ENCODE peak calls at places on chromosomes 16 and 17, in five cellular contexts. K is naive thymus-derived CD8-positive, alpha-beta T cell; W is neuronal stem cell; Z is activated CD4-positive, CD25-positive, alpha-beta regulatory T cell; Y is NCI-H2081. N is an unnamed sample.

GRCh38 chr17:58191259-58191896 is 1.1 kb upstream of the EPX start:
- DNase-seq in Z (no peak), K (no peak), W (no peak), Y (no peak), N (no peak)

GRCh38 chr17:78127888-78128615 is 503 bp downstream of the TMC6 start:
- DNase-seq in Y (peak; percentile 30), Z (no peak), W (no peak), K (no peak), N (peak; percentile 59)

GRCh38 chr17:44278006-44278405 is 10.1 kb upstream of the SLC4A1 start:
- DNase-seq in K (no peak), Y (no peak), W (no peak), Z (no peak), N (no peak)

GRCh38 chr17:40548982-40549680 is 16.1 kb downstream of the CCR7 start:
- DNase-seq in Z (no peak), W (no peak), Y (no peak), K (no peak), N (no peak)

GRCh38 chr17:3735515-3735914 is 11.8 kb downstream of the HASPIN start:
- DNase-seq in W (no peak), K (no peak), Z (no peak), Y (no peak), N (no peak)

GRCh38 chr16:3542153-3542550 is 35.1 kb downstream of the NLRC3 start:
- DNase-seq in W (no peak), Y (no peak), Z (no peak), K (no peak), N (no peak)

GRCh38 chr17:73101031-73101430 is 8.5 kb upstream of the SLC39A11 start:
- DNase-seq in K (no peak), Y (no peak), Z (no peak), W (no peak), N (no peak)

GRCh38 chr16:35391328-35391727 is 1931.9 kb downstream of the TP53TG3F start:
- DNase-seq in W (no peak), Z (no peak), Y (peak; percentile 72), K (no peak), N (peak; percentile 3)

GRCh38 chr16:569445-570254 is at the start of gene PIGQ:
- DNase-seq in Z (peak; percentile 51), K (peak; percentile 59), W (peak; percentile 74), Y (peak; percentile 55), N (peak; percentile 85)

GRCh38 chr16:72191551-72191950 is 19.6 kb upstream of the PMFBP1 start:
- DNase-seq in K (no peak), Z (no peak), W (no peak), Y (no peak), N (no peak)

GRCh38 chr17:44385287-44386181 is 3.9 kb downstream of the ITGA2B start:
- DNase-seq in Z (peak; percentile 55), Y (peak; percentile 79), K (peak; percentile 78), W (peak; percentile 80), N (peak; percentile 98)

GRCh38 chr17:65589321-65589720 is 27.9 kb upstream of the AXIN2 start:
- DNase-seq in W (no peak), Z (no peak), K (no peak), Y (no peak), N (no peak)

GRCh38 chr17:50259484-50260324 is 14.6 kb upstream of the TMEM92 start:
- DNase-seq in K (no peak), Y (no peak), Z (no peak), W (no peak), N (no peak)

GRCh38 chr17:63961355-63962207 is 11.1 kb downstream of the SCN4A start:
- DNase-seq in K (no peak), W (peak; percentile 97), Z (no peak), Y (no peak), N (peak; percentile 82)

GRCh38 chr17:60087882-60088669 is 9.4 kb upstream of the HEATR6 start:
- DNase-seq in K (no peak), Y (peak; percentile 11), Z (no peak), W (no peak), N (peak; percentile 40)

GRCh38 chr16:53780051-53780450 is 76.1 kb downstream of the FTO start:
- DNase-seq in Z (no peak), Y (no peak), W (no peak), K (no peak), N (no peak)

GRCh38 chr17:69093995-69094394 is 33.3 kb upstream of the ABCA9 start:
- DNase-seq in K (no peak), W (no peak), Y (no peak), Z (no peak), N (no peak)

GRCh38 chr17:50087246-50087911 is 7.8 kb upstream of the PDK2 start:
- DNase-seq in K (peak; percentile 74), Z (peak; percentile 52), W (peak; percentile 68), Y (peak; percentile 58), N (peak; percentile 50)

GRCh38 chr17:46763416-46763815 is 55.1 kb downstream of the WNT3 start:
- DNase-seq in Z (no peak), W (no peak), Y (no peak), K (no peak), N (no peak)

GRCh38 chr17:75237100-75238014 is 24.0 kb downstream of the GGA3 start:
- DNase-seq in Y (no peak), W (no peak), K (no peak), Z (no peak), N (no peak)

GRCh38 chr16:85573696-85574641 is 39.2 kb upstream of the GSE1 start:
- DNase-seq in Y (peak; percentile 35), Z (no peak), W (no peak), K (no peak), N (peak; percentile 82)

GRCh38 chr17:67602974-67603373 is 114.8 kb upstream of the NOL11 start:
- DNase-seq in K (peak; percentile 61), Z (no peak), Y (peak; percentile 79), W (peak; percentile 27), N (peak; percentile 36)

GRCh38 chr17:50347087-50347893 is 1.4 kb downstream of the XYLT2 start:
- DNase-seq in Z (no peak), K (no peak), W (no peak), Y (no peak), N (no peak)

GRCh38 chr16:19130852-19131808 is 17.4 kb downstream of the ITPRIPL2 start:
- DNase-seq in Z (no peak), K (no peak), W (no peak), Y (no peak), N (no peak)

GRCh38 chr16:17397499-17397891 is 73.3 kb downstream of the XYLT1 start:
- DNase-seq in W (no peak), K (no peak), Y (peak; percentile 1), Z (no peak), N (no peak)

GRCh38 chr16:58882292-58882691 is 148.2 kb upstream of the GOT2 start:
- DNase-seq in Z (no peak), Y (no peak), W (no peak), K (no peak), N (no peak)

GRCh38 chr16:23362460-23363317 is 60.6 kb downstream of the SCNN1B start:
- DNase-seq in W (no peak), Z (no peak), Y (peak; percentile 82), K (no peak), N (no peak)

GRCh38 chr17:61756561-61756960 is 106.8 kb downstream of the BRIP1 start:
- DNase-seq in Z (no peak), W (no peak), Y (no peak), K (no peak), N (no peak)

GRCh38 chr17:4074831-4075495 is 67.9 kb downstream of the ZZEF1 start:
- DNase-seq in Y (peak; percentile 16), Z (no peak), W (peak; percentile 29), K (no peak), N (peak; percentile 25)

GRCh38 chr16:70688266-70688742 is 2.5 kb upstream of the MTSS2 start:
- DNase-seq in K (no peak), W (no peak), Z (no peak), Y (peak; percentile 11), N (no peak)